ENCODE peak calls at places on chromosome 20, in five cellular contexts. C is IMR-90, T is AG04450, U is tibial artery, K is pancreas. Y is an unnamed sample.

GRCh38 chr20:51137461-51137860 is 114.6 kb upstream of the KCNG1 start:
- DNase-seq in T (no peak), U (no peak), C (no peak), K (no peak), Y (no peak)

GRCh38 chr20:31720486-31721407 is 1.9 kb downstream of the BCL2L1 start:
- DNase-seq in K (no peak), U (no peak), C (no peak), T (no peak), Y (peak; percentile 81)

GRCh38 chr20:35739294-35740163 is 2.5 kb downstream of the RBM39 start:
- DNase-seq in T (no peak), C (peak; percentile 50), U (no peak), K (no peak), Y (peak; percentile 52)

GRCh38 chr20:9059931-9060330 is 9.0 kb upstream of the PLCB4 start:
- DNase-seq in C (peak; percentile 68), T (no peak), K (no peak), U (no peak), Y (no peak)

GRCh38 chr20:19889011-19889953 is 127.9 kb upstream of the NAA20 start:
- DNase-seq in C (peak; percentile 76), T (peak; percentile 29), U (peak; percentile 77), K (no peak), Y (no peak)

GRCh38 chr20:47198254-47198671 is 158.2 kb downstream of the ZMYND8 start:
- DNase-seq in C (peak; percentile 34), K (no peak), U (no peak), T (no peak), Y (no peak)

GRCh38 chr20:61519488-61519887 is 267.4 kb downstream of the CDH4 start:
- DNase-seq in K (no peak), U (no peak), T (no peak), C (no peak), Y (no peak)

GRCh38 chr20:36779656-36780025 is 6.1 kb upstream of the DSN1 start:
- DNase-seq in U (no peak), C (no peak), T (no peak), K (no peak), Y (no peak)

GRCh38 chr20:36126836-36127529 is 27.6 kb upstream of the EPB41L1 start:
- DNase-seq in K (no peak), T (no peak), C (no peak), U (no peak), Y (peak; percentile 60)

GRCh38 chr20:46558511-46558959 is 8.1 kb upstream of the OCSTAMP start:
- DNase-seq in U (no peak), K (no peak), T (peak; percentile 85), C (peak; percentile 98), Y (no peak)

GRCh38 chr20:23179766-23180403 is 93.8 kb upstream of the CD93 start:
- DNase-seq in U (no peak), K (no peak), C (no peak), T (no peak), Y (no peak)

GRCh38 chr20:12201289-12201991 is 283.7 kb downstream of the BTBD3 start:
- DNase-seq in C (peak; percentile 16), U (no peak), T (no peak), K (no peak), Y (no peak)

GRCh38 chr20:59623583-59623982 is 19.2 kb downstream of the PHACTR3 start:
- DNase-seq in C (no peak), U (no peak), K (no peak), T (no peak), Y (no peak)
- H3K27me3 ChIP-seq in C (no peaks in the 10 kb centered on the region), U (no peaks in the 10 kb centered on the region), K (no peaks in the 10 kb centered on the region), T (no peaks in the 10 kb centered on the region), Y (no peaks in the 10 kb centered on the region)

GRCh38 chr20:25058797-25059486 is 1.0 kb upstream of the ACSS1 start:
- DNase-seq in T (no peak), U (peak; percentile 77), K (no peak), C (peak; percentile 3), Y (peak; percentile 51)
- H3K4me3 ChIP-seq in T (peak overlapping the region; percentile 64), U (peak overlapping the region; percentile 67), K (peak overlapping the region; percentile 61), C (peak overlapping the region; percentile 55), Y (peak overlapping the region; percentile 70)

DNA sequence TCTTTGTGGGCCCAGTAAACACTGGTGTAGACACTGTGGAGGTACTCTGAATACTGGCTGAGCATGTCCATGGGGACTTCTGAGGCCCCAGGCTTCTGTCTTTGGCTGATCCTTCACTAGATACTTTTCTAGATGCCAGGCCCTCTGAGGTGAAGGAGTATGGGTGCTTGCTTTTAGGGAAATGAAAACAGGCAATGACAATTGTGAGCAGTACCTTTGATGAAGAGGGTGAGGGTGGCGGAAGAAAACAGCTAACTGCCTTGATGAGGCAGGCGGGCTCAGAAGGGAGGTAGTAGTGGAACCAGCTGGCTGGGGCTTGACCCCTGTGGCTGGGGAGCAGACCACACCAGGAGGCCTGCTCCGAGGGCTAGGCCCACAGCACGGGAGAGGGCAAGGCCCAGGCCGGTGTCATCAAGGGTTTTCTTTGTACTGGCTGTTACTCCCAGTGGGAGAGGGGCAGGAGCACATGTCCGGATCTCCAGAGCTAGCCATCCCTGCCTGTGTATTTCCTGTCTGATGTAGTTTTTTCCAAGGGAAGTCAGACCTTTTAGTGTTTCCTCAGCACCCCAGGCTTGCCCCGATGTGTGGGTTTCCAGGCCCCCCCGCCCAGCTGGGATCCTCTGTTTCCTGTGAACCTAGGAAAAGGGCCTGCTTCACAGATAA is 3.9 kb downstream of the PLCG1 start:
- DNase-seq in C (peak; percentile 58), T (no peak), K (no peak), U (peak; percentile 63), Y (peak; percentile 61)
- H3K27ac ChIP-seq in C (no peak overlapping the region), T (peak overlapping the region; percentile 57), K (no peak overlapping the region), U (peak overlapping the region; percentile 82), Y (peak overlapping the region; percentile 86)

DNA sequence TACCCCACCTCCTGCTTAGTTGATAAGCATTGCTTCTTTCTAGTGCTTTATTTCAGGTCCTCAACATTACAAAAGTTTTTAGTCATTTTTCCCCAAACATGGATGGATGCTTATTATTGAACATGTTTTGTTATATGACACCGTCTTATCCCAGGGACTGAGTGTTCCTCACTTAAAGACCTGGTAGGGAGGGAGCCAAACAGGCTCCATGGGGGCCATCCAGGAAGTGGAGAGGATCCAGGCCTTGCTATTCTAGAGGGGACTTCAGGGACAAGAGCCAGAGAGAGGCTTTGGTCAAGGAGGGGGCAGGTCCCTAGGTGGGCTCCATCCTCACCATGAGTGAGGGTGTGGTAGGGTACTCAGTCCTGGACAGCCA is 7.4 kb downstream of the SLC32A1 start:
- DNase-seq in K (no peak), U (no peak), T (no peak), C (no peak), Y (no peak)
- H3K27me3 ChIP-seq in K (peaks cover 69% of the 10 kb centered on the region), U (peaks cover 10% of the 10 kb centered on the region), T (peaks cover 71% of the 10 kb centered on the region), C (peaks cover 65% of the 10 kb centered on the region), Y (no peaks in the 10 kb centered on the region)

GRCh38 chr20:1327241-1327653 is 1.7 kb downstream of the SDCBP2 start:
- DNase-seq in U (peak; percentile 52), C (peak; percentile 79), K (no peak), T (no peak), Y (no peak)
- H3K4me3 ChIP-seq in U (no peak overlapping the region), C (no peak overlapping the region), K (no peak overlapping the region), T (no peak overlapping the region), Y (peak overlapping the region; percentile 92)